ENCODE peak calls at places on chromosomes 12 and 14, in ten cellular contexts. C, X, P, A, Q, M, J, R, H and S are unnamed samples.

GRCh38 chr14:21169587-21169986 is 13.7 kb upstream of the OR5AU1 start:
- DNase-seq in R (no peak), A (no peak), X (no peak), J (no peak), Q (no peak), H (no peak), C (no peak), P (no peak), M (no peak), S (no peak)

GRCh38 chr14:75725481-75725880 is 64.4 kb downstream of the TTLL5 start:
- DNase-seq in A (no peak), H (peak), M (no peak), J (peak), X (no peak), P (no peak), C (no peak), R (no peak), Q (no peak), S (no peak)

GRCh38 chr14:57486767-57487379 is 6.8 kb downstream of the CCDC198 start:
- DNase-seq in X (no peak), C (no peak), M (peak), R (peak), A (no peak), H (no peak), P (no peak), Q (peak), J (peak), S (no peak)

GRCh38 chr12:116346751-116347150 is 69.3 kb upstream of the MED13L start:
- DNase-seq in C (peak), J (peak), H (no peak), R (peak), Q (peak), A (no peak), X (no peak), P (no peak), M (no peak), S (no peak)

GRCh38 chr12:51971679-51972423 is 20.4 kb downstream of the ACVR1B start:
- DNase-seq in M (no peak), R (no peak), J (no peak), X (no peak), P (no peak), Q (peak), C (no peak), A (no peak), H (no peak), S (no peak)

GRCh38 chr12:103908877-103909276 is 21.3 kb upstream of the HSP90B1 start:
- DNase-seq in M (peak), P (no peak), H (no peak), X (no peak), J (no peak), R (no peak), A (no peak), Q (peak), C (no peak), S (no peak)

GRCh38 chr14:32134448-32135070 is 57.5 kb downstream of the ARHGAP5 start:
- DNase-seq in P (no peak), A (no peak), C (no peak), J (no peak), H (no peak), R (no peak), M (no peak), Q (peak), X (no peak), S (no peak)

GRCh38 chr14:75068294-75069020 is 984 bp upstream of the ZC2HC1C start:
- DNase-seq in C (no peak), X (no peak), Q (no peak), R (no peak), M (no peak), H (no peak), P (no peak), A (no peak), J (no peak), S (no peak)

GRCh38 chr14:105023144-105023543 is 2.3 kb upstream of the CDCA4 start:
- DNase-seq in R (no peak), P (no peak), C (no peak), M (no peak), Q (peak), X (no peak), A (no peak), H (no peak), J (no peak), S (no peak)

GRCh38 chr12:123056709-123057108 is 76.2 kb downstream of the ARL6IP4 start:
- DNase-seq in R (no peak), M (no peak), X (no peak), A (no peak), J (no peak), Q (no peak), P (no peak), H (no peak), C (no peak), S (no peak)

GRCh38 chr12:57983150-57983857 is 41.9 kb downstream of the ATP23 start:
- DNase-seq in J (peak), Q (peak), C (no peak), H (no peak), R (peak), X (no peak), A (no peak), M (peak), P (no peak), S (no peak)
- TF ChIP-seq CTCF in J (peak), Q (peak), C (peak), H (peak), R (peak), X (no peak), A (peak), M (peak), P (peak), S (no peak)

GRCh38 chr12:112788205-112788604 is 3.3 kb upstream of the RPH3A start:
- DNase-seq in Q (no peak), X (no peak), C (no peak), R (no peak), M (no peak), P (no peak), J (no peak), A (no peak), H (no peak), S (no peak)
- TF ChIP-seq CTCF in Q (no peak), X (no peak), C (no peak), R (no peak), M (no peak), P (no peak), J (no peak), A (no peak), H (no peak), S (no peak)

DNA sequence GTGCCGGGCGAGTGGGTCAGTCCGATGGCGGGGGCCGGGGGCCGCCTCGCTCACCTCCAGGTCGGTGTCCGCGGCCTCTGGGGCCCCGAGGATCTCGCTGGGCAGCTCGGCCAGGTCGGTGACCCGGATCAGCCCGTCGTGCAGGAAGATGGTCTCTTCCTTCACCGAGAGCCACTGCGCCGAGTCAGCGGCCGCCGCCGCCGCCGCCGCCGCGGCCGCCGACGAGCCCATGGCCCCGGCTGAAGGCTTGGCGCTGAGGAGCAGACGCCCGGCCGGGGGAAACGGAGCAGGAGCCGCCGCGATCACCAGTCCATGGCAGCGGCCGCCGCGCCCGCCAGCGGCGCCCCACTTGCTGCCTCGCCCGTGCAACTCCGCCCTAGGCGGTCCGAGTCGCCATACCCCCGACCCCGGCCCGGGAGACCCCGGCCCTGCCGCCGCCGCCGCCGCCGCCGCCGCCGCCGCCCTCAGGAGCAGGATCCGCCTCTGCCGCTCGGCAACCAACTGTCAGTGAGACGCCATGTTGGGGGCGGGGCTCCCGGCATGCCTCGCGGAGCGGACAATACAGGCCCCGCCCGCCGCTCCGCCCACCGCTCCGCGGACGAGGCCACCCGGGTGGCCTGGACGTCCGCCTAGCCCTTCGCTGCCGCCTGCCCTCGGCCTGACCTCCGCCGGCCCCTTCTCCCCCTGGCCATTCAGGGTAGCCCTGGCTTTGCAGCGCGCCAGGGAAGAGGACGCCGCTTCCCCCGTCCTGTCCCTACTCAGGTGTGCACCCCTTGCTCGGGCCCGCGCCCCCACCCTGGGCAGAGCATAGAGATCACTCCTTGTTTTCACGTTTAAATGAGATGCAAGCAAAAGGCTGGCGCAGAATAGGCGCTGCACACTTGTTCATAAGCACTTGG is at the start of gene HECTD4:
- DNase-seq in R (peak), C (peak), J (peak), M (peak), P (no peak), Q (peak), H (peak), A (peak), X (peak), S (peak)
- TF ChIP-seq CTCF in R (no peak), C (no peak), J (no peak), M (no peak), P (no peak), Q (no peak), H (no peak), A (no peak), X (no peak), S (no peak)

GRCh38 chr14:91926131-91926890 is 21.2 kb downstream of the FBLN5 start:
- DNase-seq in M (no peak), Q (no peak), J (no peak), C (no peak), P (no peak), A (no peak), R (no peak), X (no peak), H (no peak), S (no peak)

GRCh38 chr14:91927216-91927615 is 20.3 kb downstream of the FBLN5 start:
- DNase-seq in H (no peak), A (no peak), J (no peak), M (no peak), P (no peak), R (no peak), C (no peak), X (no peak), Q (peak), S (no peak)

GRCh38 chr14:91924871-91925726 is 22.4 kb downstream of the FBLN5 start:
- DNase-seq in H (no peak), M (no peak), R (no peak), Q (peak), P (no peak), X (no peak), J (peak), A (no peak), C (peak), S (no peak)

GRCh38 chr14:91927800-91928199 is 19.7 kb downstream of the FBLN5 start:
- DNase-seq in P (no peak), C (no peak), Q (no peak), X (no peak), J (no peak), R (no peak), A (no peak), H (no peak), M (no peak), S (no peak)

GRCh38 chr14:91925727-91926121 is 21.8 kb downstream of the FBLN5 start:
- DNase-seq in R (no peak), Q (no peak), J (no peak), X (no peak), H (no peak), P (no peak), A (no peak), M (no peak), C (no peak), S (no peak)
- TF ChIP-seq CTCF in R (no peak), Q (no peak), J (no peak), X (no peak), H (no peak), P (no peak), A (no peak), M (no peak), C (no peak), S (no peak)

GRCh38 chr12:26524862-26525465 is 308.0 kb downstream of the ITPR2 start:
- DNase-seq in H (no peak), J (peak), R (no peak), C (no peak), X (no peak), Q (peak), M (no peak), P (no peak), A (no peak), S (no peak)
- TF ChIP-seq CTCF in H (peak), J (peak), R (peak), C (peak), X (peak), Q (peak), M (peak), P (peak), A (peak), S (no peak)

DNA sequence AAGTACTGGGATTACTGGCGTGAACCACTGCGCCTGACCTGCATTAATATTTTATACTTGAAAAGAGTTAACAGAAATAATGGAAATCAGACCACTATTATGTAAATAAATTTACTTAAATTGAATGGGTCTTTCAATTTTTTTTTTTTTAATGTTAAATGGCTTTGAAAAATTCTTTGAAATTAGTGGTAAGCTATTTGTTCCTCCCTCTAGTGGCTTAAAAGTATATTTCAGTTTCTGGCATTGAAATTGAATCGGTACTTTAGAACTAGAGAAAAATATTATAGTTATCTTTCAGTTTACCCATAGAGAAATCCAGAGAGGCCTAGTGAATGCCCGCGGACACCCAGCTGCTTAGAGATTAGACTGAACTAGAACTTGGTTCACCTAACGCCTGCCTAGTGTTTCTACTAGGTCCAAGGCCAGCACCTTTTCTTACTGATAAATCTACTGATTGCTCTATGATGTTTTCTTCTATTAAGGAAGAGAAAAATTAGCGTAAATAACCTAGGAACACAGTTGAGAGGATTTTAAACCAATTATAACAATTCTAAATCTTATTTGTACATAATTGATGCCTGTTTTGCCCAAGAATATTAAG is 106.5 kb downstream of the EML1 start:
- DNase-seq in H (no peak), J (peak), A (no peak), P (no peak), C (no peak), X (no peak), R (no peak), Q (peak), M (peak), S (no peak)
- TF ChIP-seq CTCF in H (no peak), J (peak), A (peak), P (peak), C (no peak), X (peak), R (peak), Q (peak), M (peak), S (no peak)

GRCh38 chr12:7162691-7163114 is 26.8 kb upstream of the PEX5 start:
- DNase-seq in A (peak), X (no peak), H (no peak), R (no peak), P (no peak), J (peak), M (peak), Q (peak), C (no peak), S (no peak)
- TF ChIP-seq CTCF in A (peak), X (peak), H (peak), R (peak), P (no peak), J (peak), M (peak), Q (peak), C (no peak), S (no peak)

GRCh38 chr12:69502342-69503081 is 32.3 kb downstream of the FRS2 start:
- DNase-seq in C (no peak), X (no peak), Q (peak), J (peak), H (no peak), M (no peak), R (no peak), A (no peak), P (no peak), S (no peak)

GRCh38 chr12:69500631-69501030 is 30.4 kb downstream of the FRS2 start:
- DNase-seq in M (no peak), J (peak), P (no peak), C (no peak), X (no peak), A (no peak), R (no peak), H (no peak), Q (no peak), S (no peak)

GRCh38 chr12:69497308-69498026 is 27.3 kb downstream of the FRS2 start:
- DNase-seq in R (no peak), A (no peak), M (no peak), P (no peak), J (no peak), C (no peak), H (no peak), Q (peak), X (no peak), S (no peak)

DNA sequence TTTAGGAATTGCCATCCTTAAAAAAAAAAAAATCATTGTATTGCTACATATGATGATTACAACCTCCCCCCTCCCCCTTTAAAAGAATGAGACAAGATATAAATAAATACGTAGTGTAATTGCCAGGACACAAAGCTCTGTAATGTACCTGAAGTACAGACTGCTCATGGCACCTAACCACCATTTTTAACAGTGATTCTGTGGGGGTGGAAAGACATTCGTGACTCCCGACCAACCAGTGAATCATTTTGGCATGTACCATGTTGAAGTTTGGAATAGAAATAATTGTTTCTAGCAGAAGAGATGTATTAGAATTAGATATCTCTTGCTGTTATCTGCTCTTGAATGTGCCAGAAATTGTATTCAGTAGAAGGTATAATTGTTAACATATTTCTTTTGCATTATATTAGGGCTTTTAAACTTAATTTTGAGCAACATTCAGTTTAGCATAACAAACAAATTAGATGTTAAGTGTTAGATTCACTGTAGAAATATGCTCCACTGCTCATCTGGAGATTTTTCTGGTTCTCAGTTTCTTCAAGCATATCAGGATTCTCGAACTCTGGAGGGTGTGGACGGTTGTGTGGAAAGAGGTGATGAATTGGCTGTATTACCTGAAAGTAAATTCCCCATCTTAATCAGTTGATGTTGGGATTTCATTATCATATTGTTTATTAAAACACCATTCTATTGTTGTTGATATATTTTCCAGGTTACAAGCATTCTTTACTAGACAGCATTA is 31.1 kb downstream of the FRS2 start:
- DNase-seq in Q (no peak), X (no peak), A (no peak), M (no peak), P (no peak), C (no peak), R (no peak), H (no peak), J (no peak), S (no peak)
- TF ChIP-seq CTCF in Q (no peak), X (no peak), A (no peak), M (no peak), P (no peak), C (no peak), R (no peak), H (no peak), J (no peak), S (no peak)